ENCODE peak calls at places on chromosomes 5 and 9, in seven cellular contexts. H is ovary, I is Peyer's patch, E is stomach, D is prostate gland, Y is spleen, R is H1. G is an unnamed sample.
A peak's percentile ranks its signal among the peaks of the same experiment; 100 is the strongest.

GRCh38 chr5:132190161-132190817 is 37.4 kb downstream of the P4HA2 start:
- DNase-seq in Y (no peak), R (no peak), H (no peak), E (no peak), D (peak; percentile 20), I (no peak), G (no peak)

GRCh38 chr5:139494832-139495231 is 12.3 kb upstream of the STING1 start:
- DNase-seq in H (no peak), R (no peak), I (no peak), E (no peak), Y (no peak), D (no peak), G (no peak)

GRCh38 chr5:80109549-80110478 is 74.7 kb downstream of the THBS4 start:
- DNase-seq in E (no peak), H (peak; percentile 35), Y (no peak), I (no peak), R (peak; percentile 63), D (no peak), G (no peak)

GRCh38 chr5:102796014-102796413 is 40.9 kb downstream of the PAM start:
- DNase-seq in E (no peak), R (no peak), Y (no peak), H (no peak), I (no peak), D (no peak), G (no peak)

GRCh38 chr9:4684820-4685219 is 5.5 kb downstream of the CDC37L1 start:
- DNase-seq in R (no peak), Y (no peak), H (no peak), E (no peak), D (no peak), I (no peak), G (no peak)

GRCh38 chr5:152514827-152515397 is 109.8 kb upstream of the NMUR2 start:
- DNase-seq in R (no peak), Y (no peak), D (no peak), E (no peak), I (no peak), H (no peak), G (no peak)

GRCh38 chr5:16690243-16690839 is 73.5 kb upstream of the RETREG1 start:
- DNase-seq in D (peak; percentile 16), Y (no peak), E (no peak), H (no peak), R (peak; percentile 66), I (no peak), G (peak; percentile 53)

GRCh38 chr9:106769331-106769730 is 93.6 kb upstream of the ZNF462 start:
- DNase-seq in H (no peak), D (no peak), E (no peak), Y (no peak), I (no peak), R (no peak), G (no peak)

GRCh38 chr9:38309324-38310195 is 82.9 kb upstream of the ALDH1B1 start:
- DNase-seq in E (no peak), I (no peak), R (peak; percentile 26), D (no peak), Y (no peak), H (no peak), G (no peak)

GRCh38 chr9:20552874-20553624 is 69.2 kb downstream of the MLLT3 start:
- DNase-seq in D (no peak), E (no peak), I (no peak), Y (no peak), H (no peak), R (no peak), G (no peak)

GRCh38 chr9:73023025-73023541 is 70.2 kb upstream of the ALDH1A1 start:
- DNase-seq in D (peak; percentile 19), R (peak; percentile 58), I (peak; percentile 66), H (peak; percentile 40), Y (no peak), E (peak; percentile 56), G (peak; percentile 63)

GRCh38 chr5:130549884-130550552 is 615.0 kb downstream of the HINT1 start:
- DNase-seq in Y (no peak), I (no peak), R (no peak), D (no peak), H (no peak), E (no peak), G (no peak)

GRCh38 chr5:172731286-172732073 is 39.5 kb downstream of the DUSP1 start:
- DNase-seq in I (no peak), H (no peak), E (peak; percentile 83), R (no peak), D (peak; percentile 89), Y (no peak), G (no peak)

GRCh38 chr5:50967388-50968039 is 301.1 kb downstream of the PARP8 start:
- DNase-seq in R (peak; percentile 60), I (no peak), D (peak; percentile 7), H (no peak), Y (peak; percentile 66), E (peak; percentile 61), G (no peak)

GRCh38 chr5:31449175-31449574 is 82.7 kb downstream of the DROSHA start:
- DNase-seq in I (no peak), E (no peak), H (no peak), Y (no peak), D (no peak), R (no peak), G (no peak)

GRCh38 chr9:112193562-112194288 is 18.6 kb upstream of the SUSD1 start:
- DNase-seq in R (no peak), Y (no peak), E (no peak), D (no peak), H (no peak), I (no peak), G (no peak)

GRCh38 chr5:79756102-79756501 is 66.5 kb downstream of the CMYA5 start:
- DNase-seq in R (no peak), E (no peak), I (no peak), D (no peak), H (no peak), Y (no peak), G (no peak)

GRCh38 chr5:126811515-126812198 is 34.7 kb downstream of the LMNB1 start:
- DNase-seq in Y (no peak), I (no peak), R (no peak), E (no peak), H (no peak), D (no peak), G (no peak)
- H3K36me3 ChIP-seq in Y (peaks cover 8% of the 10 kb centered on the region), I (no peaks in the 10 kb centered on the region), R (peaks cover 82% of the 10 kb centered on the region), E (peaks cover 7% of the 10 kb centered on the region), H (no peaks in the 10 kb centered on the region), D (no peaks in the 10 kb centered on the region), G (no peaks in the 10 kb centered on the region)

GRCh38 chr5:58505971-58506640 is 14.9 kb downstream of the GAPT start:
- DNase-seq in E (no peak), D (no peak), H (no peak), Y (no peak), R (no peak), I (no peak), G (no peak)
- H3K4me1 ChIP-seq in E (peaks cover 8% of the 10 kb centered on the region), D (no peaks in the 10 kb centered on the region), H (no peaks in the 10 kb centered on the region), Y (peaks cover 21% of the 10 kb centered on the region), R (peaks cover 3% of the 10 kb centered on the region), I (no peaks in the 10 kb centered on the region), G (no peaks in the 10 kb centered on the region)

GRCh38 chr9:129619787-129620668 is 873 bp downstream of the C9orf50 start:
- DNase-seq in E (no peak), I (no peak), D (no peak), R (peak; percentile 69), Y (peak; percentile 77), H (no peak), G (no peak)
- TF ChIP-seq POLR2A in E (no peak), I (no peak), D (no peak), R (no peak), Y (no peak), H (no peak), G (no peak)

GRCh38 chr5:176533894-176534611 is 3.1 kb downstream of the RNF44 start:
- DNase-seq in I (peak; percentile 67), R (no peak), H (peak; percentile 60), E (peak; percentile 49), Y (peak; percentile 90), D (no peak), G (peak; percentile 27)

GRCh38 chr5:176531902-176532493 is 5.2 kb downstream of the RNF44 start:
- DNase-seq in I (no peak), Y (peak; percentile 84), H (peak; percentile 27), D (no peak), E (no peak), R (no peak), G (no peak)

GRCh38 chr5:176533390-176533789 is 3.8 kb downstream of the RNF44 start:
- DNase-seq in D (no peak), I (no peak), E (no peak), R (no peak), H (peak; percentile 43), Y (peak; percentile 87), G (no peak)

GRCh38 chr5:176530983-176531901 is 6.0 kb downstream of the RNF44 start:
- DNase-seq in E (no peak), R (no peak), D (no peak), H (peak; percentile 44), I (no peak), Y (peak; percentile 83), G (peak; percentile 46)

GRCh38 chr5:176532795-176533194 is 4.4 kb downstream of the RNF44 start:
- DNase-seq in D (no peak), H (peak; percentile 27), Y (peak; percentile 85), I (no peak), R (no peak), E (no peak), G (no peak)
- H3K36me3 ChIP-seq in D (peaks cover 23% of the 10 kb centered on the region), H (no peaks in the 10 kb centered on the region), Y (peaks cover 39% of the 10 kb centered on the region), I (no peaks in the 10 kb centered on the region), R (peaks cover 59% of the 10 kb centered on the region), E (peaks cover 45% of the 10 kb centered on the region), G (no peaks in the 10 kb centered on the region)

GRCh38 chr9:75090579-75090978 is 2.3 kb downstream of the OSTF1 start:
- DNase-seq in E (no peak), D (no peak), Y (no peak), H (no peak), I (no peak), R (no peak), G (no peak)
- H3K4me1 ChIP-seq in E (peaks cover 76% of the 10 kb centered on the region), D (no peaks in the 10 kb centered on the region), Y (peaks cover 80% of the 10 kb centered on the region), H (peaks cover 10% of the 10 kb centered on the region), I (no peaks in the 10 kb centered on the region), R (peaks cover 5% of the 10 kb centered on the region), G (peaks cover 50% of the 10 kb centered on the region)

DNA sequence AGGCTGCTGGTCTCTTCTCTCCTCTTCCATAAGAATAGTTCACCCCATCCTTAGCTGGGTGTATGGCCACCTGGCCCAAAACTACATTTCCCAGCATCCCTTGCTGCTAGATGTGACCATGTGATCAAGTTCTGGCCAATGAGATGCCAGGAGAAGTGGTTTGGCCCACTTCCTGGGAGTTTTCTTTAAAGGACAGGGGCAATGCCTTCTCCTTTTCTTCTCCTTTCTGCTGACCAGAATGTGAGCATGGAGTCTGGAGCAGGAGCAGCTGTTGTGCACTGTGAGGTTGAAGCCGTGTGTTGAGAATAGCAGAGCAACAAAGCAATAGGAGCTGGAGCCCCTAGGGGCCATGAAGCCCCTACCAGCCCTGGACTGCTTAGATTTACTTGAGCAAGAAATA is 36.8 kb downstream of the C9orf50 start:
- DNase-seq in Y (no peak), D (peak; percentile 70), I (no peak), R (peak; percentile 71), E (peak; percentile 77), H (peak; percentile 64), G (peak; percentile 91)
- TF ChIP-seq POLR2A in Y (no peak), D (no peak), I (no peak), R (no peak), E (no peak), H (no peak), G (no peak)

G was measured in testis.